ENCODE peak calls at places on chromosomes 4 and X, in seven cellular contexts. M is fibroblast of lung, R is GM23248, A is H9, S is neural progenitor cell, T is mesendoderm, I is HCT116. P is an unnamed sample.
A peak's percentile ranks its signal among the peaks of the same experiment; 100 is the strongest.

GRCh38 chr4:44016582-44017421 is 431.8 kb downstream of the KCTD8 start:
- DNase-seq in M (peak; percentile 48), R (peak; percentile 5), A (no peak), S (peak; percentile 28), T (no peak), I (no peak), P (no peak)

GRCh38 chr4:152310223-152310622 is 225.7 kb downstream of the FBXW7 start:
- DNase-seq in M (peak; percentile 91), R (peak; percentile 37), A (peak; percentile 30), S (no peak), T (peak; percentile 85), I (no peak), P (no peak)

GRCh38 chr4:154314248-154314647 is 177.4 kb downstream of the DCHS2 start:
- DNase-seq in M (peak; percentile 34), R (peak; percentile 74), A (no peak), S (peak; percentile 36), T (peak; percentile 38), I (peak; percentile 37), P (no peak)

GRCh38 chr4:140372607-140373327 is 679 bp upstream of the SCOC start:
- DNase-seq in M (peak; percentile 19), R (peak; percentile 55), A (no peak), S (peak; percentile 12), T (no peak), I (peak; percentile 12), P (no peak)

GRCh38 chr4:135319685-135320084 is 1118.1 kb upstream of the PABPC4L start:
- DNase-seq in M (no peak), R (no peak), A (no peak), S (peak; percentile 13), T (peak; percentile 75), I (peak; percentile 6), P (no peak)

GRCh38 chr4:156896536-156896935 is 75.1 kb downstream of the PDGFC start:
- DNase-seq in M (no peak), R (no peak), A (no peak), S (no peak), T (peak; percentile 16), I (no peak), P (peak; percentile 6)

GRCh38 chrX:29071525-29071924 is 484.3 kb downstream of the IL1RAPL1 start:
- DNase-seq in M (peak; percentile 21), R (peak; percentile 2), A (no peak), S (no peak), T (no peak), I (no peak), P (peak; percentile 0)

GRCh38 chr4:138938371-138938699 is 77.2 kb upstream of the NOCT start:
- DNase-seq in M (peak; percentile 54), R (peak; percentile 63), A (no peak), S (peak; percentile 54), T (peak; percentile 68), I (peak; percentile 27), P (peak; percentile 59)

GRCh38 chrX:153498453-153498852 is 3.7 kb downstream of the BGN start:
- DNase-seq in M (no peak), R (no peak), A (no peak), S (no peak), T (no peak), I (no peak), P (no peak)
- H3K79me2 ChIP-seq in M (no peaks in the 10 kb centered on the region), R (peaks cover 41% of the 10 kb centered on the region), A (no peaks in the 10 kb centered on the region), S (no peaks in the 10 kb centered on the region), T (no peaks in the 10 kb centered on the region), I (no peaks in the 10 kb centered on the region), P (peaks cover 15% of the 10 kb centered on the region)

GRCh38 chr4:151257704-151258103 is 19.3 kb upstream of the PRSS48 start:
- DNase-seq in M (no peak), R (no peak), A (no peak), S (no peak), T (no peak), I (no peak), P (no peak)

GRCh38 chr4:151260526-151260925 is 16.4 kb upstream of the PRSS48 start:
- DNase-seq in M (peak; percentile 69), R (peak; percentile 54), A (no peak), S (no peak), T (no peak), I (no peak), P (no peak)

GRCh38 chr4:151259752-151260151 is 17.2 kb upstream of the PRSS48 start:
- DNase-seq in M (no peak), R (no peak), A (no peak), S (no peak), T (no peak), I (no peak), P (no peak)

GRCh38 chr4:151251922-151252321 is 25.0 kb upstream of the PRSS48 start:
- DNase-seq in M (no peak), R (no peak), A (no peak), S (peak; percentile 7), T (no peak), I (no peak), P (peak; percentile 43)

GRCh38 chr4:151256134-151256533 is 20.8 kb upstream of the PRSS48 start:
- DNase-seq in M (no peak), R (no peak), A (no peak), S (no peak), T (no peak), I (no peak), P (peak; percentile 34)
- H3K79me2 ChIP-seq in M (no peaks in the 10 kb centered on the region), R (no peaks in the 10 kb centered on the region), A (no peaks in the 10 kb centered on the region), S (peaks cover 54% of the 10 kb centered on the region), T (peaks cover 3% of the 10 kb centered on the region), I (peaks cover 8% of the 10 kb centered on the region), P (peaks cover 2% of the 10 kb centered on the region)

DNA sequence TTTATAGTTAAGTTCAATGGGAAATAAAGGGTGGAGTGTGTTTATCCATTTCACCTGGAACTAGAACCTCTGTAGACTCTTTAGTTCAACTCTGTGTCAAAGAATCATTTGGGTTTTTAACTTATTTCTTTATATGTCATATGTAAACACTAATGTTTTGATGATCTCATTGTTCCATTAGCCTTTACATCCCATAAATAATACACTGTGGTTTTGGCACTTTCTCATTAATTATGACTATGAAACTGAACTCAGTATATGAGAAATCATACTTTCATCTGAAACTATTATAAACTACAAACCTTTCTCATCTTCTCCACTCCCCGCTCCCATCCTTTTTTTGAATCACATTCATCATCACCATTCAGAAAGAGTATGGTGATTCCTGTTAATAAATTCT is 31.0 kb downstream of the F8 start:
- DNase-seq in M (no peak), R (no peak), A (no peak), S (no peak), T (no peak), I (no peak), P (no peak)
- H3K79me2 ChIP-seq in M (no peaks in the 10 kb centered on the region), R (no peaks in the 10 kb centered on the region), A (no peaks in the 10 kb centered on the region), S (no peaks in the 10 kb centered on the region), T (no peaks in the 10 kb centered on the region), I (no peaks in the 10 kb centered on the region), P (no peaks in the 10 kb centered on the region)

GRCh38 chr4:161815841-161816240 is 348.0 kb downstream of the FSTL5 start:
- DNase-seq in M (no peak), R (no peak), A (no peak), S (no peak), T (no peak), I (no peak), P (no peak)
- H3K79me2 ChIP-seq in M (no peaks in the 10 kb centered on the region), R (no peaks in the 10 kb centered on the region), A (no peaks in the 10 kb centered on the region), S (no peaks in the 10 kb centered on the region), T (no peaks in the 10 kb centered on the region), I (no peaks in the 10 kb centered on the region), P (no peaks in the 10 kb centered on the region)

GRCh38 chrX:153964105-153964504 is 7.5 kb downstream of the HCFC1 start:
- DNase-seq in M (no peak), R (no peak), A (no peak), S (no peak), T (no peak), I (no peak), P (no peak)
- H3K79me2 ChIP-seq in M (peaks cover 65% of the 10 kb centered on the region), R (peaks cover 76% of the 10 kb centered on the region), A (peaks cover 44% of the 10 kb centered on the region), S (peaks cover 67% of the 10 kb centered on the region), T (peaks cover 60% of the 10 kb centered on the region), I (peaks cover 79% of the 10 kb centered on the region), P (peaks cover 63% of the 10 kb centered on the region)

DNA sequence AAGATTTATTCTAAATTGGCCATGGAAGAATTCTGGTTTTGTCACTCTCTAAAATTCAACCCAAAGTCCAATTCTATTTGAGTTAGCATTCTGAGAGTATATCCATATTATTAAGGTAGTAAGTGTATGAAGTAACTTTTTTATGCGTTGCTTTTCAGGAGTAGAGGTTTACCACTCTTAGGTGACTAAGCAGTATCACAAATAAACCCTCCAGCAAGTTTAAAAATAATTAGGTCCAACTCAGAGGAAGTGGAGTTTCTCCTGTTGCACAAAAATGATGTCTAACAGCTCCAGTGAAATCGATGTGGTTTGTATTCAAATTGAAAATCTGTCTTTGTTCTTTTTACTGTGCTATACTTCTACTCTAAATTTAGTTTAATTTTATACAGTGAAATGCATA is 6.6 kb downstream of the SCML1 start:
- DNase-seq in M (peak; percentile 6), R (peak; percentile 7), A (no peak), S (no peak), T (no peak), I (no peak), P (no peak)
- H3K79me2 ChIP-seq in M (peaks cover 24% of the 10 kb centered on the region), R (peaks cover 33% of the 10 kb centered on the region), A (no peaks in the 10 kb centered on the region), S (no peaks in the 10 kb centered on the region), T (no peaks in the 10 kb centered on the region), I (peaks cover 1% of the 10 kb centered on the region), P (peaks cover 10% of the 10 kb centered on the region)

GRCh38 chr4:101299021-101299420 is 48.3 kb downstream of the PPP3CA start:
- DNase-seq in M (no peak), R (no peak), A (no peak), S (no peak), T (no peak), I (no peak), P (no peak)

GRCh38 chr4:101294591-101294990 is 52.7 kb downstream of the PPP3CA start:
- DNase-seq in M (no peak), R (no peak), A (no peak), S (no peak), T (no peak), I (no peak), P (no peak)

GRCh38 chr4:101304916-101305315 is 42.4 kb downstream of the PPP3CA start:
- DNase-seq in M (peak; percentile 85), R (peak; percentile 20), A (no peak), S (peak; percentile 31), T (peak; percentile 50), I (no peak), P (no peak)

DNA sequence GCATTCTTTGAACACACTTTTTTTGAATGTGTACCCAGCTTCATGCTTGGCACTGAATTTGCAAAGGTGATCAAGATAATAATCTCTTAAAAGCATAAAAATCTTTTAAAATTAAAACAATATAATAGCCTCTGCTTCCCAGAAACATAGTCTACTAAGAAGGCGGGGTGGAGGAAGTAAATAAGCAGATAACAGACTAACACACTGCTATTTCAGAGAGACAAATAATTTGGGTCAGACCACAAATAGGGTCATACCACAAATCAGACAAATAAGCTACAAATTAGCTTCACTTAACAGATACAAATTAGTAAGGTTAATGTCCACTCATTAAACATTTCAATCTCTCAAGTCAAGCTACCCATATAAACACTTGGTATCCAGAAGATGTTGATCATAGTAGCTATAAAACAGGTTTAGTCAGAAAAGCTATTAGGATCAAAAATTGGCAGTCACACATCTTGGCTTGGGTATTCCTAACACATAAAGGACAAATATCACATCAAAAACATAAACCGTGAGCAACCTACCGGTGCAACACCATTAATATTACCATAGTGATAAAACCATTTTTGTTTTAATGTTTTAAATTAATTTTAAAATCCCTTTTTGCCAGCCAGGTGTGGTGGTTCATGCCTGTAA is 47.3 kb downstream of the PPP3CA start:
- DNase-seq in M (no peak), R (no peak), A (no peak), S (no peak), T (no peak), I (no peak), P (no peak)
- H3K79me2 ChIP-seq in M (peaks cover 17% of the 10 kb centered on the region), R (peaks cover 91% of the 10 kb centered on the region), A (peaks cover 1% of the 10 kb centered on the region), S (peaks cover 14% of the 10 kb centered on the region), T (no peaks in the 10 kb centered on the region), I (peaks cover 91% of the 10 kb centered on the region), P (no peaks in the 10 kb centered on the region)